ENCODE peak calls at places on chromosome 12, in four cellular contexts. V is transverse colon, P is right lobe of liver, M is prostate gland. U is an unnamed sample.
A peak's percentile ranks its signal among the peaks of the same experiment; 100 is the strongest.

GRCh38 chr12:122527478-122527944 is 462 bp downstream of the KNTC1 start:
- DNase-seq in V (peak; percentile 20), P (no peak), M (no peak), U (no peak)

GRCh38 chr12:117236456-117237001 is 46.3 kb upstream of the FBXO21 start:
- DNase-seq in V (peak; percentile 78), P (peak; percentile 82), M (peak; percentile 84), U (peak; percentile 62)

GRCh38 chr12:34286934-34287333 is 264.6 kb downstream of the ALG10 start:
- DNase-seq in V (no peak), P (peak; percentile 29), M (no peak), U (no peak)

GRCh38 chr12:21894792-21895392 is 46.3 kb downstream of the ABCC9 start:
- DNase-seq in V (no peak), P (peak; percentile 84), M (no peak), U (peak; percentile 46)

GRCh38 chr12:112169966-112170365 is 44.6 kb downstream of the TRAFD1 start:
- DNase-seq in V (no peak), P (no peak), M (no peak), U (no peak)

GRCh38 chr12:124381454-124382207 is 86.7 kb downstream of the RFLNA start:
- DNase-seq in V (peak; percentile 90), P (peak; percentile 93), M (peak; percentile 72), U (peak; percentile 93)

GRCh38 chr12:98741229-98741614 is 96.1 kb downstream of the APAF1 start:
- DNase-seq in V (no peak), P (no peak), M (no peak), U (no peak)

GRCh38 chr12:71726548-71726947 is 28.1 kb upstream of the RAB21 start:
- DNase-seq in V (no peak), P (no peak), M (no peak), U (no peak)

GRCh38 chr12:122803937-122804336 is 29.6 kb downstream of the CCDC62 start:
- DNase-seq in V (no peak), P (no peak), M (no peak), U (no peak)

GRCh38 chr12:85281947-85282312 is 1.9 kb downstream of the ALX1 start:
- DNase-seq in V (no peak), P (no peak), M (no peak), U (no peak)

GRCh38 chr12:104888892-104889291 is 69.2 kb downstream of the SLC41A2 start:
- DNase-seq in V (no peak), P (no peak), M (no peak), U (no peak)

GRCh38 chr12:104290855-104291254 is 12.7 kb upstream of the EID3 start:
- DNase-seq in V (no peak), P (no peak), M (no peak), U (no peak)

GRCh38 chr12:87827638-87828264 is 201.4 kb downstream of the C12orf50 start:
- DNase-seq in V (no peak), P (no peak), M (no peak), U (no peak)

GRCh38 chr12:29528161-29528560 is 30.7 kb upstream of the OVCH1 start:
- DNase-seq in V (no peak), P (no peak), M (no peak), U (no peak)

GRCh38 chr12:87756111-87756510 is 273.1 kb downstream of the C12orf50 start:
- DNase-seq in V (no peak), P (no peak), M (no peak), U (no peak)

GRCh38 chr12:48946943-48947342 is 10.3 kb downstream of the ARF3 start:
- DNase-seq in V (no peak), P (no peak), M (no peak), U (no peak)

GRCh38 chr12:121009744-121010143 is 6.5 kb downstream of the C12orf43 start:
- DNase-seq in V (peak; percentile 72), P (peak; percentile 68), M (peak; percentile 27), U (no peak)

GRCh38 chr12:110282343-110282860 is 1.4 kb downstream of the ATP2A2 start:
- DNase-seq in V (no peak), P (no peak), M (no peak), U (no peak)

GRCh38 chr12:20367731-20368652 is at the start of gene PDE3A:
- DNase-seq in V (peak; percentile 76), P (peak; percentile 44), M (peak; percentile 14), U (peak; percentile 31)

GRCh38 chr12:120110550-120111501 is 5.7 kb downstream of the RAB35 start:
- DNase-seq in V (peak; percentile 58), P (peak; percentile 69), M (no peak), U (peak; percentile 49)

GRCh38 chr12:76085159-76085868 is 829 bp upstream of the NAP1L1 start:
- DNase-seq in V (no peak), P (no peak), M (no peak), U (no peak)

GRCh38 chr12:16766736-16767135 is 160.8 kb upstream of the LMO3 start:
- DNase-seq in V (no peak), P (no peak), M (no peak), U (no peak)

GRCh38 chr12:57522887-57523705 is 472 bp downstream of the MBD6 start:
- DNase-seq in V (peak; percentile 54), P (peak; percentile 73), M (peak; percentile 48), U (peak; percentile 66)

GRCh38 chr12:121033625-121034349 is 5.3 kb downstream of the OASL start:
- DNase-seq in V (no peak), P (no peak), M (no peak), U (no peak)

GRCh38 chr12:104340917-104341611 is 37.5 kb downstream of the EID3 start:
- DNase-seq in V (no peak), P (no peak), M (no peak), U (no peak)

GRCh38 chr12:9669534-9669933 is at the start of gene CLEC2D:
- DNase-seq in V (no peak), P (no peak), M (no peak), U (no peak)

GRCh38 chr12:1083086-1083887 is 92.3 kb downstream of the ERC1 start:
- DNase-seq in V (no peak), P (no peak), M (no peak), U (no peak)

GRCh38 chr12:25051583-25052190 is 102.8 kb upstream of the BCAT1 start:
- DNase-seq in V (peak; percentile 23), P (no peak), M (no peak), U (no peak)

GRCh38 chr12:75208851-75209781 is 523 bp downstream of the KCNC2 start:
- DNase-seq in V (no peak), P (no peak), M (no peak), U (no peak)

GRCh38 chr12:108939594-108939993 is 59.7 kb downstream of the DAO start:
- DNase-seq in V (no peak), P (no peak), M (no peak), U (peak; percentile 25)

GRCh38 chr12:59370933-59371332 is 224.9 kb upstream of the SLC16A7 start:
- DNase-seq in V (no peak), P (no peak), M (no peak), U (no peak)

GRCh38 chr12:83250866-83251265 is 564.2 kb downstream of the TMTC2 start:
- DNase-seq in V (no peak), P (no peak), M (no peak), U (no peak)

GRCh38 chr12:121202407-121203355 is 7.2 kb upstream of the P2RX4 start:
- DNase-seq in V (no peak), P (no peak), M (no peak), U (no peak)

GRCh38 chr12:130357729-130358330 is 20.1 kb downstream of the PIWIL1 start:
- DNase-seq in V (no peak), P (no peak), M (no peak), U (no peak)

GRCh38 chr12:103852498-103852992 is 11.5 kb upstream of the NT5DC3 start:
- DNase-seq in V (no peak), P (no peak), M (no peak), U (no peak)

GRCh38 chr12:56189918-56190694 is 823 bp upstream of the SMARCC2 start:
- DNase-seq in V (peak; percentile 86), P (peak; percentile 87), M (peak; percentile 76), U (peak; percentile 32)
- TF ChIP-seq POLR2A in V (peak; percentile 31), P (no peak), M (no peak), U (no peak)

GRCh38 chr12:69254046-69254445 is 14.7 kb downstream of the CPSF6 start:
- DNase-seq in V (no peak), P (no peak), M (no peak), U (no peak)
- TF ChIP-seq POLR2A in V (no peak), P (no peak), M (no peak), U (no peak)

DNA sequence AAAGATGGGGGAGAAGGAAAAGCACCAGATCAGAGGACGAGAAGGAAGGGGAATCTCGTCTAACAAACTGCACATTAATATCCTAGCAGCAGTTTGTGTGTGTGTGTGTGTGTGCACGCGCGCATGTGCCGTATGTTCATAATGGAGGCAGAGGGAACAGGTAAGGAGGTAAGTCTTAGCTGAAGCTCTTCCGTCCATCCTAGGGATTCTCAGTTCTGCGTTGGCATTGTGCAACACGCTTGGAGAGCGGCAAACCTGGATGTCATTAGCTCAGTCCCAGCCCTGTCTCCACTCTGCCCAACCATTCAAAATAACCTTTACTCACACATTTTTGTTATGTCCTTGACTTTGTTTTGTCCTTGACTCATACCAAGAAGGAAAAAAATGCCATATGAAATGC is 1.6 kb upstream of the C1R start:
- DNase-seq in V (no peak), P (peak; percentile 55), M (no peak), U (no peak)
- TF ChIP-seq POLR2A in V (peak; percentile 23), P (peak; percentile 43), M (no peak), U (no peak)

GRCh38 chr12:77133566-77133965 is 68.2 kb upstream of the E2F7 start:
- DNase-seq in V (peak; percentile 11), P (no peak), M (no peak), U (no peak)

GRCh38 chr12:77124767-77125166 is 59.4 kb upstream of the E2F7 start:
- DNase-seq in V (no peak), P (no peak), M (no peak), U (no peak)

GRCh38 chr12:77131977-77132490 is 66.7 kb upstream of the E2F7 start:
- DNase-seq in V (no peak), P (no peak), M (no peak), U (no peak)

DNA sequence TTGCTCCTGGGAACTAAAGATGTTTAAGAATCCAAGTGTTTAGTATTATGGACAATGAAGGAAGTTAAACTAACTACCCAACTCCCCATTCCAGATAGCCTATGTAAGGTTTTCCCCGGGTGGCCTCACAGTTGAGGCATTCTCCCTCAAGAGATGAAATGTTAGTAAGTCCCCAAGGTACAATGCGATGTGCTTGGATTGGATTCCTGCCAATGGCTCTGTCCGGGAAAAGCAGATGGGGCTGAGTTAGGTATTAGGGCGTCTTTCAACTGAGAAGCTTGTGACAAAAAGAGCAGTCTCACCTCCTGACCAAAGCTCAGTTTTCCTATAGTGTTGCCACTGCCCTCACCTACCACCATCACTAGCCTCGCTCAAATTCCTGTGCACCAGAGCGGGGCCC is 64.8 kb upstream of the E2F7 start:
- DNase-seq in V (no peak), P (no peak), M (no peak), U (no peak)
- TF ChIP-seq POLR2A in V (no peak), P (no peak), M (no peak), U (no peak)

GRCh38 chr12:30939234-30939633 is 12.7 kb downstream of the TSPAN11 start:
- DNase-seq in V (no peak), P (no peak), M (no peak), U (no peak)

GRCh38 chr12:30945443-30946164 is 19.1 kb downstream of the TSPAN11 start:
- DNase-seq in V (no peak), P (no peak), M (no peak), U (no peak)

DNA sequence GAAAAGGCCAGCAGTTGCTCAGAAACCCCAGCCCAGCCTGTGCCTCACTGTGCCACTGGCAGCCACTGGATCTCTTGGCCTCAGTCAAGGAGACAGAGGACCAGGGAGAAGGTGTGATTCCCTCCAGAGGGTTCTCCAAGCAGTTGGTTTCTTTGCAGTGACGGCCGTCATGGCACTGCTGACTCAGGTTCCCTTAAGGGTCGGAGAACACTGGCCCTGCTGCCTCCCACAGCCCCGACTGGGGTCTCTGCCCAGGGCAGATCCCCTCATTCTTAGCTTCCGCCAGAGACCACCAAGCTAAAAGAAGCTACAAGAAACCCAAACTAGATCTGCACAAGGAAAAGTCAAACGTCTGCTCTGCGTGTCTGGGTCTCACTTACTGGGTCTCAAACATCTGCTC is 16.4 kb downstream of the TSPAN11 start:
- DNase-seq in V (no peak), P (no peak), M (no peak), U (no peak)
- TF ChIP-seq POLR2A in V (no peak), P (no peak), M (no peak), U (no peak)